ENCODE peak calls at places on chromosomes 11 and 22, in eight cellular contexts. One of them, this sample, is unnamed.

GRCh38 chr22:40720538-40721256 is 41.4 kb downstream of the MCHR1 start:
- DNase-seq in IMR-90: peak; percentile 49
- DNase-seq in sigmoid colon: no peak
- DNase-seq in cardiac muscle cell: no peak
- DNase-seq in endothelial cell of umbilical vein: no peak
- DNase-seq in neural progenitor cell: no peak
- DNase-seq in tibial nerve: no peak
- DNase-seq in mucosa of descending colon: no peak
- DNase-seq in this sample: no peak

GRCh38 chr11:22037505-22037904 is 155.4 kb upstream of the ANO5 start:
- DNase-seq in IMR-90: no peak
- DNase-seq in sigmoid colon: no peak
- DNase-seq in cardiac muscle cell: no peak
- DNase-seq in endothelial cell of umbilical vein: no peak
- DNase-seq in neural progenitor cell: peak; percentile 3
- DNase-seq in tibial nerve: no peak
- DNase-seq in mucosa of descending colon: peak; percentile 28
- DNase-seq in this sample: no peak

GRCh38 chr11:78929092-78929905 is 354.6 kb upstream of the NARS2 start:
- DNase-seq in IMR-90: no peak
- DNase-seq in sigmoid colon: no peak
- DNase-seq in cardiac muscle cell: no peak
- DNase-seq in endothelial cell of umbilical vein: no peak
- DNase-seq in neural progenitor cell: peak; percentile 94
- DNase-seq in tibial nerve: no peak
- DNase-seq in mucosa of descending colon: no peak
- DNase-seq in this sample: no peak

GRCh38 chr11:17767301-17767885 is 32.8 kb downstream of the KCNC1 start:
- DNase-seq in IMR-90: no peak
- DNase-seq in sigmoid colon: no peak
- DNase-seq in cardiac muscle cell: no peak
- DNase-seq in endothelial cell of umbilical vein: no peak
- DNase-seq in neural progenitor cell: no peak
- DNase-seq in tibial nerve: no peak
- DNase-seq in mucosa of descending colon: no peak
- DNase-seq in this sample: peak; percentile 42

GRCh38 chr11:63736864-63737263 is 31.7 kb downstream of the ZFTA start:
- DNase-seq in IMR-90: no peak
- DNase-seq in sigmoid colon: no peak
- DNase-seq in cardiac muscle cell: no peak
- DNase-seq in endothelial cell of umbilical vein: no peak
- DNase-seq in neural progenitor cell: no peak
- DNase-seq in tibial nerve: no peak
- DNase-seq in mucosa of descending colon: no peak
- DNase-seq in this sample: no peak

GRCh38 chr22:42284643-42285181 is 14.3 kb upstream of the TCF20 start:
- DNase-seq in IMR-90: no peak
- DNase-seq in sigmoid colon: no peak
- DNase-seq in cardiac muscle cell: no peak
- DNase-seq in endothelial cell of umbilical vein: no peak
- DNase-seq in neural progenitor cell: no peak
- DNase-seq in tibial nerve: no peak
- DNase-seq in mucosa of descending colon: no peak
- DNase-seq in this sample: no peak

GRCh38 chr22:19974233-19974861 is 32.7 kb upstream of the TXNRD2 start:
- DNase-seq in IMR-90: peak; percentile 51
- DNase-seq in sigmoid colon: no peak
- DNase-seq in cardiac muscle cell: peak; percentile 68
- DNase-seq in endothelial cell of umbilical vein: peak; percentile 92
- DNase-seq in neural progenitor cell: peak; percentile 92
- DNase-seq in tibial nerve: no peak
- DNase-seq in mucosa of descending colon: peak; percentile 71
- DNase-seq in this sample: peak; percentile 94

GRCh38 chr22:42515896-42516295 is 3.7 kb downstream of the RRP7A start:
- DNase-seq in IMR-90: no peak
- DNase-seq in sigmoid colon: no peak
- DNase-seq in cardiac muscle cell: no peak
- DNase-seq in endothelial cell of umbilical vein: no peak
- DNase-seq in neural progenitor cell: no peak
- DNase-seq in tibial nerve: no peak
- DNase-seq in mucosa of descending colon: peak; percentile 37
- DNase-seq in this sample: no peak

GRCh38 chr22:28884754-28885375 is 1.5 kb downstream of the ZNRF3 start:
- DNase-seq in IMR-90: no peak
- DNase-seq in sigmoid colon: peak; percentile 20
- DNase-seq in cardiac muscle cell: no peak
- DNase-seq in endothelial cell of umbilical vein: no peak
- DNase-seq in neural progenitor cell: peak; percentile 38
- DNase-seq in tibial nerve: no peak
- DNase-seq in mucosa of descending colon: no peak
- DNase-seq in this sample: no peak

GRCh38 chr22:28883917-28884753 is 763 bp downstream of the ZNRF3 start:
- DNase-seq in IMR-90: peak; percentile 44
- DNase-seq in sigmoid colon: peak; percentile 77
- DNase-seq in cardiac muscle cell: peak; percentile 55
- DNase-seq in endothelial cell of umbilical vein: peak; percentile 27
- DNase-seq in neural progenitor cell: peak; percentile 74
- DNase-seq in tibial nerve: no peak
- DNase-seq in mucosa of descending colon: peak; percentile 67
- DNase-seq in this sample: peak; percentile 55

GRCh38 chr22:28882545-28882877 is 861 bp upstream of the ZNRF3 start:
- DNase-seq in IMR-90: no peak
- DNase-seq in sigmoid colon: peak; percentile 74
- DNase-seq in cardiac muscle cell: peak; percentile 59
- DNase-seq in endothelial cell of umbilical vein: no peak
- DNase-seq in neural progenitor cell: no peak
- DNase-seq in tibial nerve: no peak
- DNase-seq in mucosa of descending colon: no peak
- DNase-seq in this sample: no peak

GRCh38 chr22:28883657-28883916 is 215 bp downstream of the ZNRF3 start:
- DNase-seq in IMR-90: no peak
- DNase-seq in sigmoid colon: no peak
- DNase-seq in cardiac muscle cell: no peak
- DNase-seq in endothelial cell of umbilical vein: no peak
- DNase-seq in neural progenitor cell: no peak
- DNase-seq in tibial nerve: no peak
- DNase-seq in mucosa of descending colon: no peak
- DNase-seq in this sample: no peak

DNA sequence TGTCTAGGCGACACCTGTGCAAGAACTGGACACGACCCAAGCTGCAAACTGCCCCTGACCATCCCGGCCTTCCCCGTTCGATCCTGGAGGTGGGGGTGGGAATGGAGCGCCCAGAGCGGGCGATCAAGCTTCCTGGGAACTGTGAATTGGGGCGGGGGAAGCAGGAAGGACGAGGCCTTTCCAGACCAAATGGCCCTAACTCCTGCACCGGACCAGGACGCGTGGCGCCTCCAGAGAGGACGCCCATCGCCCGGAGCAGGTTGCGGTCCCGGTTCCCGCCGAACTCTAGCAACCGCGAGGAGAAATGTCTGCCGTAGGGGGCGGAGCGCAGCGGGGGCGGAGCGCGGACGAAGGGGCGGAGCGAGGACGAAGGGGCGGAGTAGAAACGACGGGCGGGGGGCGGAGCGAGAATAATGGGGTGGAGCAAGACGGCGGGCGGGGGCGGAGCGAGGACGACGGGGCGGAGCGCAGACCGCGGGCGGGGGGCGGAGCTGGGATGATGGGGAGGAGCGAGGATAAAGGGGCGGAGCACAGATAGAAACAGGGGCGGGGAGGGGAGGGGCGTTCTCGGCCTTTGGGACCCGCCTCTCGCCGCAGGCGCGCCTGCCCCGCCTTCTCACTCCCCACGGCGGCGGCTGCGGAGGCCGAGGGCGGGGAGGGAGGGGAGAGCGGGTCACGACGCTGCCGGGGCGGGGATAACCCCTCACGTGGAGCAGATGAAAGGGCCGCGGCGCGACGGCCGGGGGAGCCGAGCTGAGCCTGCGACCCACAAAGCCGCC is at the start of gene ZNRF3:
- DNase-seq in IMR-90: peak; percentile 91
- DNase-seq in sigmoid colon: peak; percentile 97
- DNase-seq in cardiac muscle cell: peak; percentile 97
- DNase-seq in endothelial cell of umbilical vein: peak; percentile 79
- DNase-seq in neural progenitor cell: peak; percentile 97
- DNase-seq in tibial nerve: peak; percentile 85
- DNase-seq in mucosa of descending colon: peak; percentile 94
- DNase-seq in this sample: peak; percentile 97
- H3K4me3 ChIP-seq in IMR-90: peak within 1 kb of the TSS; percentile 92
- H3K4me3 ChIP-seq in sigmoid colon: peak within 1 kb of the TSS; percentile 61
- H3K4me3 ChIP-seq in cardiac muscle cell: peak within 1 kb of the TSS; percentile 81
- H3K4me3 ChIP-seq in endothelial cell of umbilical vein: peak within 1 kb of the TSS; percentile 72
- H3K4me3 ChIP-seq in neural progenitor cell: peak within 1 kb of the TSS; percentile 68
- H3K4me3 ChIP-seq in tibial nerve: peak within 1 kb of the TSS; percentile 83
- H3K4me3 ChIP-seq in mucosa of descending colon: peak within 1 kb of the TSS; percentile 42
- H3K4me3 ChIP-seq in this sample: peak within 1 kb of the TSS; percentile 69

GRCh38 chr22:31958625-31959239 is 14.4 kb downstream of the YWHAH start:
- DNase-seq in IMR-90: no peak
- DNase-seq in sigmoid colon: no peak
- DNase-seq in cardiac muscle cell: no peak
- DNase-seq in endothelial cell of umbilical vein: no peak
- DNase-seq in neural progenitor cell: no peak
- DNase-seq in tibial nerve: no peak
- DNase-seq in mucosa of descending colon: no peak
- DNase-seq in this sample: no peak

GRCh38 chr22:31957970-31958594 is 13.7 kb downstream of the YWHAH start:
- DNase-seq in IMR-90: no peak
- DNase-seq in sigmoid colon: no peak
- DNase-seq in cardiac muscle cell: no peak
- DNase-seq in endothelial cell of umbilical vein: no peak
- DNase-seq in neural progenitor cell: no peak
- DNase-seq in tibial nerve: no peak
- DNase-seq in mucosa of descending colon: no peak
- DNase-seq in this sample: no peak

GRCh38 chr22:31953251-31953650 is 8.9 kb downstream of the YWHAH start:
- DNase-seq in IMR-90: no peak
- DNase-seq in sigmoid colon: no peak
- DNase-seq in cardiac muscle cell: no peak
- DNase-seq in endothelial cell of umbilical vein: no peak
- DNase-seq in neural progenitor cell: no peak
- DNase-seq in tibial nerve: no peak
- DNase-seq in mucosa of descending colon: no peak
- DNase-seq in this sample: no peak

GRCh38 chr22:31954535-31955326 is 10.4 kb downstream of the YWHAH start:
- DNase-seq in IMR-90: no peak
- DNase-seq in sigmoid colon: no peak
- DNase-seq in cardiac muscle cell: no peak
- DNase-seq in endothelial cell of umbilical vein: no peak
- DNase-seq in neural progenitor cell: no peak
- DNase-seq in tibial nerve: no peak
- DNase-seq in mucosa of descending colon: no peak
- DNase-seq in this sample: no peak

DNA sequence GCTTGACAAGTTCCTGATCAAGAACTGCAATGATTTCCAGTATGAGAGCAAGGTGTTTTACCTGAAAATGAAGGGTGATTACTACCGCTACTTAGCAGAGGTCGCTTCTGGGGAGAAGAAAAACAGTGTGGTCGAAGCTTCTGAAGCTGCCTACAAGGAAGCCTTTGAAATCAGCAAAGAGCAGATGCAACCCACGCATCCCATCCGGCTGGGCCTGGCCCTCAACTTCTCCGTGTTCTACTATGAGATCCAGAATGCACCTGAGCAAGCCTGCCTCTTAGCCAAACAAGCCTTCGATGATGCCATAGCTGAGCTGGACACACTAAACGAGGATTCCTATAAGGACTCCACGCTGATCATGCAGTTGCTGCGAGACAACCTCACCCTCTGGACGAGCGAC is 12.0 kb downstream of the YWHAH start:
- DNase-seq in IMR-90: no peak
- DNase-seq in sigmoid colon: no peak
- DNase-seq in cardiac muscle cell: no peak
- DNase-seq in endothelial cell of umbilical vein: no peak
- DNase-seq in neural progenitor cell: no peak
- DNase-seq in tibial nerve: no peak
- DNase-seq in mucosa of descending colon: no peak
- DNase-seq in this sample: no peak
- H3K36me3 ChIP-seq in IMR-90: peaks cover 19% of the 10 kb centered on the region
- H3K36me3 ChIP-seq in sigmoid colon: peaks cover 28% of the 10 kb centered on the region
- H3K36me3 ChIP-seq in cardiac muscle cell: peaks cover 10% of the 10 kb centered on the region
- H3K36me3 ChIP-seq in endothelial cell of umbilical vein: peaks cover 6% of the 10 kb centered on the region
- H3K36me3 ChIP-seq in neural progenitor cell: no peaks in the 10 kb centered on the region
- H3K36me3 ChIP-seq in tibial nerve: no peaks in the 10 kb centered on the region
- H3K36me3 ChIP-seq in mucosa of descending colon: peaks cover 10% of the 10 kb centered on the region
- H3K36me3 ChIP-seq in this sample: peaks cover 67% of the 10 kb centered on the region

GRCh38 chr11:19800714-19801519 is 88.3 kb downstream of the NAV2 start:
- DNase-seq in IMR-90: no peak
- DNase-seq in sigmoid colon: no peak
- DNase-seq in cardiac muscle cell: no peak
- DNase-seq in endothelial cell of umbilical vein: no peak
- DNase-seq in neural progenitor cell: no peak
- DNase-seq in tibial nerve: no peak
- DNase-seq in mucosa of descending colon: no peak
- DNase-seq in this sample: no peak

GRCh38 chr11:19795082-19795481 is 82.4 kb downstream of the NAV2 start:
- DNase-seq in IMR-90: no peak
- DNase-seq in sigmoid colon: no peak
- DNase-seq in cardiac muscle cell: no peak
- DNase-seq in endothelial cell of umbilical vein: no peak
- DNase-seq in neural progenitor cell: no peak
- DNase-seq in tibial nerve: no peak
- DNase-seq in mucosa of descending colon: no peak
- DNase-seq in this sample: no peak

GRCh38 chr11:19803506-19803998 is 90.9 kb downstream of the NAV2 start:
- DNase-seq in IMR-90: no peak
- DNase-seq in sigmoid colon: no peak
- DNase-seq in cardiac muscle cell: no peak
- DNase-seq in endothelial cell of umbilical vein: no peak
- DNase-seq in neural progenitor cell: no peak
- DNase-seq in tibial nerve: no peak
- DNase-seq in mucosa of descending colon: no peak
- DNase-seq in this sample: no peak

GRCh38 chr11:19802773-19803293 is 90.2 kb downstream of the NAV2 start:
- DNase-seq in IMR-90: peak; percentile 48
- DNase-seq in sigmoid colon: no peak
- DNase-seq in cardiac muscle cell: no peak
- DNase-seq in endothelial cell of umbilical vein: peak; percentile 47
- DNase-seq in neural progenitor cell: no peak
- DNase-seq in tibial nerve: no peak
- DNase-seq in mucosa of descending colon: no peak
- DNase-seq in this sample: no peak

DNA sequence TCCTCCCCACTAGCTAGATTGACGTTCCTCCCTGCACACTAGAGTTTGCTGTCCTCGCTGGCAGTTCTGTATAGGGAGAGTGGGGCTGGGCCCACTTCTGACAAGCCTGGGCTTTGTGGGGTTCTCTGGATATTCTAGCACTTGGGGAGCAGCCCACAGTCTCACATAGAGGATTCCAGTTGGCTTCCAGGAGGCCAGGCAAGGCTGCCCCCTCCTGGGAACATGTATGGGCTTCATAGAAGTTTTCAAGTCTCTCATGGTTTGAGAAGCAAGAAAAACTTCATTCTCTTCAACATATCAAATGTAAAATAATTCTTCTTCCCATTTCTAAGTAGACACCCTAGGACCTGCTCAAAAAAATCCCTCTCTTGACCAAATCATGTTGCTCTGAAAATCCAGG is 87.5 kb downstream of the NAV2 start:
- DNase-seq in IMR-90: no peak
- DNase-seq in sigmoid colon: no peak
- DNase-seq in cardiac muscle cell: peak; percentile 37
- DNase-seq in endothelial cell of umbilical vein: peak; percentile 36
- DNase-seq in neural progenitor cell: no peak
- DNase-seq in tibial nerve: no peak
- DNase-seq in mucosa of descending colon: no peak
- DNase-seq in this sample: no peak
- TF ChIP-seq CTCF in IMR-90: peak; percentile 35
- TF ChIP-seq CTCF in sigmoid colon: no peak
- TF ChIP-seq CTCF in cardiac muscle cell: peak; percentile 47
- TF ChIP-seq CTCF in endothelial cell of umbilical vein: peak; percentile 47
- TF ChIP-seq CTCF in neural progenitor cell: peak; percentile 37
- TF ChIP-seq CTCF in tibial nerve: no peak
- TF ChIP-seq CTCF in mucosa of descending colon: no peak
- TF ChIP-seq CTCF in this sample: peak; percentile 23

DNA sequence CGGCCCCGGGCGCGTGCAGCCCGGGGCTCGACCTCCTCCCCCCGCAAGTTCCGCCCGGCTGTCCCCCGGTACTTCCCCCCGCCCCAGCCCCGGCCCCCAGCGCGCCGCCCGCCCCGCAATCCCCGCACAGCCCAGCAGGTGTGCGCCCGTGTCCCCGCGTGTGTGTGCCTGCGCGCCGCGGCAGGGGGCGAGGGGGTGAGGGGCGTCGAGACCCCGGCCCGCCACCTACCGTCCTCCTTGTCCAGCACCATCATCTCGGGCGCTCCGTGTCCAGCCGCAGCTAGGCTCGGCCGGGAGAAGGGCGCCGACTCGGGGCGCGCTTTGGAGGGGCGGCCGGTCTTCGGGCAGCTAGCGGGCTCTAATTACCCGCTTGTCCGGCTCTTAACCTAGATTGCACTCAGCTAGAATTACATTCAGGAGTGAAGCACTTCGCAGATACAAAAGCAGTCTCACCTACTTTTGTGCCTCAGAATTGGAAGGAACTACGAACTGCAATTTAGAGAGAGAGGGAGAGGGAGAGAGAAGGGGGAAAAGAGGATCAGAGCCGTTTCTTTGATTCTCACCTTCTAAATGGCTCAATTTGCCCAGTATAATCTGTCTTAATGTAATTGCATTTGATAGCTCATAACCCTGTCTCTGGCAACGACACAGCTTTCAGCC is 439 bp downstream of the LMO1 start:
- DNase-seq in IMR-90: no peak
- DNase-seq in sigmoid colon: peak; percentile 59
- DNase-seq in cardiac muscle cell: no peak
- DNase-seq in endothelial cell of umbilical vein: no peak
- DNase-seq in neural progenitor cell: peak; percentile 78
- DNase-seq in tibial nerve: no peak
- DNase-seq in mucosa of descending colon: no peak
- DNase-seq in this sample: no peak
- H3K4me3 ChIP-seq in IMR-90: peak overlapping the region; percentile 27
- H3K4me3 ChIP-seq in sigmoid colon: peak overlapping the region; percentile 52
- H3K4me3 ChIP-seq in cardiac muscle cell: peak overlapping the region; percentile 32
- H3K4me3 ChIP-seq in endothelial cell of umbilical vein: no peak overlapping the region
- H3K4me3 ChIP-seq in neural progenitor cell: peak overlapping the region; percentile 60
- H3K4me3 ChIP-seq in tibial nerve: peak overlapping the region; percentile 50
- H3K4me3 ChIP-seq in mucosa of descending colon: no peak overlapping the region
- H3K4me3 ChIP-seq in this sample: peak overlapping the region; percentile 54

This sample was measured in BE2C.